ENCODE peak calls at places on chromosomes 13 and 19, in seven cellular contexts. H is OCI-LY7, J is GM23248, Q is fibroblast of lung, U is mesendoderm, Y is IMR-90, D is A549. K is an unnamed sample.
A peak's percentile ranks its signal among the peaks of the same experiment; 100 is the strongest.

GRCh38 chr13:22253107-22253506 is 582.2 kb downstream of the FGF9 start:
- DNase-seq in H (no peak), J (no peak), Q (no peak), U (no peak), Y (no peak), D (no peak), K (no peak)

GRCh38 chr19:11767633-11768133 is 883 bp downstream of the ZNF441 start:
- DNase-seq in H (peak; percentile 53), J (peak; percentile 76), Q (peak; percentile 31), U (peak; percentile 6), Y (peak; percentile 37), D (no peak), K (peak; percentile 83)

GRCh38 chr13:109802936-109803335 is 16.6 kb upstream of the IRS2 start:
- DNase-seq in H (no peak), J (no peak), Q (no peak), U (no peak), Y (no peak), D (no peak), K (peak; percentile 68)

GRCh38 chr19:2046046-2046907 is 4.8 kb downstream of the MKNK2 start:
- DNase-seq in H (no peak), J (no peak), Q (no peak), U (no peak), Y (no peak), D (no peak), K (peak; percentile 7)

GRCh38 chr13:30803791-30804190 is 68.4 kb downstream of the ALOX5AP start:
- DNase-seq in H (no peak), J (no peak), Q (no peak), U (no peak), Y (no peak), D (no peak), K (no peak)

GRCh38 chr13:44271915-44272341 is 101.7 kb upstream of the SERP2 start:
- DNase-seq in H (no peak), J (no peak), Q (no peak), U (peak; percentile 9), Y (no peak), D (no peak), K (no peak)

GRCh38 chr19:49155005-49155826 is at the start of gene HRC:
- DNase-seq in H (no peak), J (no peak), Q (no peak), U (no peak), Y (no peak), D (no peak), K (no peak)

GRCh38 chr19:39372941-39373340 is 18.0 kb downstream of the PAF1 start:
- DNase-seq in H (no peak), J (peak; percentile 60), Q (peak; percentile 54), U (no peak), Y (peak; percentile 28), D (no peak), K (no peak)

GRCh38 chr13:108225440-108225839 is 7.2 kb downstream of the ABHD13 start:
- DNase-seq in H (no peak), J (no peak), Q (no peak), U (no peak), Y (no peak), D (no peak), K (no peak)

GRCh38 chr19:7500811-7501450 is 12.1 kb upstream of the PEX11G start:
- DNase-seq in H (no peak), J (peak; percentile 56), Q (no peak), U (peak; percentile 88), Y (peak; percentile 46), D (peak; percentile 89), K (peak; percentile 82)

GRCh38 chr13:105497597-105497996 is 1037.9 kb downstream of the EFNB2 start:
- DNase-seq in H (no peak), J (no peak), Q (no peak), U (no peak), Y (no peak), D (no peak), K (no peak)

GRCh38 chr19:32976223-32976805 is 4.3 kb downstream of the FAAP24 start:
- DNase-seq in H (peak; percentile 64), J (peak; percentile 67), Q (peak; percentile 74), U (peak; percentile 65), Y (peak; percentile 62), D (peak; percentile 89), K (peak; percentile 81)

GRCh38 chr13:51821666-51822065 is 17.7 kb upstream of the DHRS12 start:
- DNase-seq in H (peak; percentile 88), J (no peak), Q (no peak), U (no peak), Y (no peak), D (no peak), K (no peak)

GRCh38 chr19:35592226-35592625 is 6.3 kb downstream of the PMIS2 start:
- DNase-seq in H (peak; percentile 59), J (peak; percentile 53), Q (peak; percentile 62), U (peak; percentile 77), Y (peak; percentile 37), D (peak; percentile 82), K (peak; percentile 64)

GRCh38 chr13:79477968-79478367 is 3.0 kb upstream of the NDFIP2 start:
- DNase-seq in H (no peak), J (peak; percentile 7), Q (no peak), U (peak; percentile 55), Y (no peak), D (no peak), K (no peak)

GRCh38 chr19:16609511-16609910 is 18.5 kb downstream of the MED26 start:
- DNase-seq in H (no peak), J (no peak), Q (no peak), U (no peak), Y (no peak), D (no peak), K (no peak)

GRCh38 chr13:93834051-93834450 is 607.4 kb downstream of the GPC6 start:
- DNase-seq in H (no peak), J (no peak), Q (no peak), U (no peak), Y (no peak), D (no peak), K (no peak)

GRCh38 chr19:2529473-2529918 is 53.6 kb downstream of the GADD45B start:
- DNase-seq in H (no peak), J (peak; percentile 97), Q (peak; percentile 84), U (peak; percentile 77), Y (peak; percentile 96), D (peak; percentile 93), K (peak; percentile 79)

GRCh38 chr19:3245050-3245449 is 20.6 kb downstream of the CELF5 start:
- DNase-seq in H (no peak), J (no peak), Q (no peak), U (no peak), Y (no peak), D (no peak), K (no peak)

GRCh38 chr19:2663920-2664571 is 38.4 kb downstream of the GNG7 start:
- DNase-seq in H (peak; percentile 75), J (no peak), Q (no peak), U (no peak), Y (no peak), D (no peak), K (no peak)

GRCh38 chr13:98503175-98504028 is 73.5 kb downstream of the STK24 start:
- DNase-seq in H (no peak), J (peak; percentile 40), Q (peak; percentile 48), U (no peak), Y (peak; percentile 38), D (no peak), K (no peak)

GRCh38 chr19:38059897-38060296 is 152.9 kb downstream of the SIPA1L3 start:
- DNase-seq in H (peak; percentile 28), J (no peak), Q (no peak), U (no peak), Y (no peak), D (no peak), K (no peak)

GRCh38 chr13:27037571-27037970 is 134.0 kb downstream of the USP12 start:
- DNase-seq in H (no peak), J (no peak), Q (no peak), U (no peak), Y (no peak), D (no peak), K (no peak)

GRCh38 chr19:42250666-42251531 is 4.0 kb downstream of the ERF start:
- DNase-seq in H (no peak), J (peak; percentile 86), Q (peak; percentile 60), U (no peak), Y (peak; percentile 50), D (no peak), K (no peak)
- H3K4me2 ChIP-seq in H (no peak overlapping the region), J (peak overlapping the region; percentile 73), Q (peak overlapping the region; percentile 92), U (no peak overlapping the region), Y (peak overlapping the region; percentile 65), D (peak overlapping the region; percentile 92), K (peak overlapping the region; percentile 99)

DNA sequence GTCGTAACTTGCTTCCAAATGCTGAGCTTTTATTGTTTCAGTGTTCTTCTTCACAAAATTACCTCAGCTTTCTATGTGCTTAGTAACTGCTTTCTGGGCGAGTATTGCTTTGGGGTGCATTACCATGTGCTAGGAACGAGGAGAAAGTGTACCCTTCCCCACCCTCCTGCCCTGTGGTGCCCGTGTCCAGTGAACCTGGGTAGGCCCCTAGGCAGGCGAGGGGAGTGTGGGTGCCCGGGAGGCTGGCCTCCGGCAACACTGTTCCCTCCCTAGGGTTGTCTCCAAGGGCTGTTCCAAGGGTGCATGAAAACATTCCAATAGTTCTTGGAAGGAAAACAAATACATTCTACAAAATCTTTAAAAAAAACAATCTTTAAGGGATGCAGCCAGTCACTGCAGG is 216.5 kb upstream of the SOX1 start:
- DNase-seq in H (no peak), J (no peak), Q (no peak), U (no peak), Y (no peak), D (no peak), K (no peak)
- H3K4me2 ChIP-seq in H (no peak overlapping the region), J (no peak overlapping the region), Q (no peak overlapping the region), U (no peak overlapping the region), Y (no peak overlapping the region), D (no peak overlapping the region), K (no peak overlapping the region)

DNA sequence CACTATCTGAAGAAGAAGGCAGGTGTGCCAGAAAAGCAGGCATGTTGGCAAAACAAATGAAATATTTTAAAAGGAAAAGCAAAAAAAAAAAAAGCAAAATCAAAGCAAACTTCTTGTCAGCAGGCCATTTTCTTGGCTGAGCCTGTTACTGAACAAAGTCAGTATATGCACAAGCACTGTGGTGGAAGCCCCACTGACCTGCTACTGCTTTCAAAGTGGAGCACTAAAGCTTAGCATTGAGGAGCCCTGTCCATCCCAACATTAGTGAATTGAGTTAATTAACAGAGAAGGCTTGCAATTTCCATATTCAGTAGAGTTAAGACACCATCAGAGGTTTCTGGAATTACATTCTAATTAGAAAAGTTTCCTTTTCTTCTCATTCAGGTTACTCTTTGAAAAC is 574.1 kb downstream of the PCDH9 start:
- DNase-seq in H (peak; percentile 34), J (no peak), Q (no peak), U (no peak), Y (no peak), D (peak; percentile 20), K (no peak)
- H3K4me2 ChIP-seq in H (peak overlapping the region; percentile 87), J (no peak overlapping the region), Q (no peak overlapping the region), U (no peak overlapping the region), Y (no peak overlapping the region), D (peak overlapping the region; percentile 92), K (no peak overlapping the region)

GRCh38 chr13:101627556-101627943 is 175.1 kb downstream of the ITGBL1 start:
- DNase-seq in H (no peak), J (peak; percentile 40), Q (peak; percentile 62), U (no peak), Y (peak; percentile 18), D (peak; percentile 15), K (no peak)

GRCh38 chr13:101624210-101624922 is 171.9 kb downstream of the ITGBL1 start:
- DNase-seq in H (no peak), J (no peak), Q (peak; percentile 51), U (peak; percentile 21), Y (peak; percentile 11), D (no peak), K (no peak)

GRCh38 chr13:101623469-101624209 is 171.2 kb downstream of the ITGBL1 start:
- DNase-seq in H (no peak), J (peak; percentile 52), Q (peak; percentile 56), U (no peak), Y (peak; percentile 24), D (peak; percentile 35), K (no peak)

GRCh38 chr13:101626925-101627555 is 174.6 kb downstream of the ITGBL1 start:
- DNase-seq in H (peak; percentile 28), J (peak; percentile 46), Q (peak; percentile 54), U (no peak), Y (peak; percentile 2), D (no peak), K (no peak)

GRCh38 chr13:101624981-101625380 is 172.5 kb downstream of the ITGBL1 start:
- DNase-seq in H (no peak), J (no peak), Q (no peak), U (no peak), Y (no peak), D (no peak), K (no peak)
- H3K4me2 ChIP-seq in H (no peak overlapping the region), J (no peak overlapping the region), Q (no peak overlapping the region), U (no peak overlapping the region), Y (no peak overlapping the region), D (peak overlapping the region; percentile 73), K (no peak overlapping the region)

K was measured in hepatocyte.